ENCODE peak calls at places on chromosomes 12 and 14, in five cellular contexts. R is HEK293T; M is astrocyte of the cerebellum; O is stimulated activated CD4-positive, alpha-beta T cell treated with anti-CD3 and anti-CD28 coated beads, Interleukin-1b, Interleukin-23, amount 100 ng/mL, for 1 hour; L is ELR. G is an unnamed sample.

GRCh38 chr12:57161491-57161890 is 14.1 kb upstream of the LRP1-AS start:
- DNase-seq in L (peak), O (no peak), M (no peak), R (no peak), G (no peak)

GRCh38 chr12:123006977-123007376 is 26.5 kb downstream of the ARL6IP4 start:
- DNase-seq in L (no peak), R (no peak), M (no peak), O (no peak), G (no peak)

GRCh38 chr14:59755388-59755787 is 115.2 kb downstream of the RTN1 start:
- DNase-seq in M (no peak), R (no peak), L (no peak), O (no peak), G (no peak)

GRCh38 chr12:31634620-31635019 is 24.9 kb upstream of the ETFBKMT start:
- DNase-seq in O (no peak), L (no peak), R (no peak), M (no peak), G (no peak)

GRCh38 chr14:100994082-100994481 is 90.6 kb upstream of the RTL1 start:
- DNase-seq in R (no peak), M (no peak), O (no peak), L (peak), G (no peak)

GRCh38 chr14:68667313-68667791 is 125.5 kb downstream of the ZFP36L1 start:
- DNase-seq in M (peak), O (no peak), L (no peak), R (no peak), G (no peak)

GRCh38 chr14:77028384-77029246 is at the start of gene IRF2BPL:
- DNase-seq in L (peak), O (peak), M (peak), R (peak), G (peak)

GRCh38 chr12:14540801-14541462 is 26.8 kb downstream of the PLBD1 start:
- DNase-seq in O (no peak), M (no peak), R (no peak), L (no peak), G (no peak)

GRCh38 chr12:122187466-122187865 is 4.5 kb downstream of the LRRC43 start:
- DNase-seq in L (no peak), M (no peak), O (no peak), R (no peak), G (no peak)

GRCh38 chr14:88614218-88614907 is 51.5 kb downstream of the ZC3H14 start:
- DNase-seq in O (no peak), L (peak), R (no peak), M (peak), G (no peak)

G was measured in cortex of kidney.